ENCODE peak calls at places on chromosomes 11 and 22, in four cellular contexts. One of them, this sample, is unnamed.

GRCh38 chr22:42760806-42761565 is 40.3 kb upstream of the A4GALT start:
- DNase-seq in substantia nigra: no peak
- DNase-seq in AG08395: no peak
- DNase-seq in activated naive CD4-positive, alpha-beta T cell treated with Interleukin-2 at 50 U/mL for 16 hours: no peak
- DNase-seq in this sample: no peak

GRCh38 chr22:42814215-42814614 is 42.9 kb downstream of the ARFGAP3 start:
- DNase-seq in substantia nigra: no peak
- DNase-seq in AG08395: no peak
- DNase-seq in activated naive CD4-positive, alpha-beta T cell treated with Interleukin-2 at 50 U/mL for 16 hours: no peak
- DNase-seq in this sample: no peak

GRCh38 chr11:71298761-71299181 is 46.4 kb upstream of the SHANK2 start:
- DNase-seq in substantia nigra: no peak
- DNase-seq in AG08395: no peak
- DNase-seq in activated naive CD4-positive, alpha-beta T cell treated with Interleukin-2 at 50 U/mL for 16 hours: no peak
- DNase-seq in this sample: no peak

GRCh38 chr11:2156416-2157182 is 4.4 kb downstream of the INS start:
- DNase-seq in substantia nigra: peak
- DNase-seq in AG08395: peak
- DNase-seq in activated naive CD4-positive, alpha-beta T cell treated with Interleukin-2 at 50 U/mL for 16 hours: peak
- DNase-seq in this sample: no peak

GRCh38 chr11:3920148-3920852 is 64.8 kb downstream of the STIM1 start:
- DNase-seq in substantia nigra: no peak
- DNase-seq in AG08395: peak
- DNase-seq in activated naive CD4-positive, alpha-beta T cell treated with Interleukin-2 at 50 U/mL for 16 hours: peak
- DNase-seq in this sample: no peak

GRCh38 chr22:40156001-40156516 is 21.7 kb upstream of the TNRC6B start:
- DNase-seq in substantia nigra: no peak
- DNase-seq in AG08395: peak
- DNase-seq in activated naive CD4-positive, alpha-beta T cell treated with Interleukin-2 at 50 U/mL for 16 hours: no peak
- DNase-seq in this sample: peak

GRCh38 chr11:91147885-91148284 is 925.0 kb upstream of the CHORDC1 start:
- DNase-seq in substantia nigra: no peak
- DNase-seq in AG08395: no peak
- DNase-seq in activated naive CD4-positive, alpha-beta T cell treated with Interleukin-2 at 50 U/mL for 16 hours: no peak
- DNase-seq in this sample: no peak

GRCh38 chr11:78290293-78291176 is 101.8 kb downstream of the USP35 start:
- DNase-seq in substantia nigra: no peak
- DNase-seq in AG08395: peak
- DNase-seq in activated naive CD4-positive, alpha-beta T cell treated with Interleukin-2 at 50 U/mL for 16 hours: no peak
- DNase-seq in this sample: peak

GRCh38 chr11:2940930-2941821 is 12.0 kb upstream of the PHLDA2 start:
- DNase-seq in substantia nigra: no peak
- DNase-seq in AG08395: no peak
- DNase-seq in activated naive CD4-positive, alpha-beta T cell treated with Interleukin-2 at 50 U/mL for 16 hours: no peak
- DNase-seq in this sample: no peak

GRCh38 chr11:113131036-113131775 is 170.0 kb downstream of the NCAM1 start:
- DNase-seq in substantia nigra: no peak
- DNase-seq in AG08395: no peak
- DNase-seq in activated naive CD4-positive, alpha-beta T cell treated with Interleukin-2 at 50 U/mL for 16 hours: no peak
- DNase-seq in this sample: no peak

GRCh38 chr11:44809283-44809682 is 82.5 kb downstream of the TSPAN18 start:
- DNase-seq in substantia nigra: no peak
- DNase-seq in AG08395: no peak
- DNase-seq in activated naive CD4-positive, alpha-beta T cell treated with Interleukin-2 at 50 U/mL for 16 hours: no peak
- DNase-seq in this sample: no peak

GRCh38 chr11:65562020-65562419 is 3.9 kb upstream of the LTBP3 start:
- DNase-seq in substantia nigra: no peak
- DNase-seq in AG08395: no peak
- DNase-seq in activated naive CD4-positive, alpha-beta T cell treated with Interleukin-2 at 50 U/mL for 16 hours: no peak
- DNase-seq in this sample: no peak

GRCh38 chr11:38300570-38300969 is 1702.5 kb upstream of the RAG2 start:
- DNase-seq in substantia nigra: no peak
- DNase-seq in AG08395: no peak
- DNase-seq in activated naive CD4-positive, alpha-beta T cell treated with Interleukin-2 at 50 U/mL for 16 hours: no peak
- DNase-seq in this sample: no peak

GRCh38 chr11:625636-626319 is 1.0 kb upstream of the CDHR5 start:
- DNase-seq in substantia nigra: no peak
- DNase-seq in AG08395: no peak
- DNase-seq in activated naive CD4-positive, alpha-beta T cell treated with Interleukin-2 at 50 U/mL for 16 hours: no peak
- DNase-seq in this sample: no peak

GRCh38 chr22:39003165-39003638 is 10.9 kb upstream of the APOBEC3C start:
- DNase-seq in substantia nigra: peak
- DNase-seq in AG08395: peak
- DNase-seq in activated naive CD4-positive, alpha-beta T cell treated with Interleukin-2 at 50 U/mL for 16 hours: peak
- DNase-seq in this sample: peak

GRCh38 chr22:44677299-44678244 is 24.4 kb upstream of the PRR5 start:
- DNase-seq in substantia nigra: no peak
- DNase-seq in AG08395: no peak
- DNase-seq in activated naive CD4-positive, alpha-beta T cell treated with Interleukin-2 at 50 U/mL for 16 hours: no peak
- DNase-seq in this sample: no peak

GRCh38 chr22:38347181-38347943 is 30.1 kb upstream of the CSNK1E start:
- DNase-seq in substantia nigra: no peak
- DNase-seq in AG08395: no peak
- DNase-seq in activated naive CD4-positive, alpha-beta T cell treated with Interleukin-2 at 50 U/mL for 16 hours: no peak
- DNase-seq in this sample: no peak

GRCh38 chr22:36881504-36882245 is 20.9 kb downstream of the NCF4 start:
- DNase-seq in substantia nigra: no peak
- DNase-seq in AG08395: no peak
- DNase-seq in activated naive CD4-positive, alpha-beta T cell treated with Interleukin-2 at 50 U/mL for 16 hours: no peak
- DNase-seq in this sample: no peak

GRCh38 chr11:40722179-40722795 is 737.2 kb downstream of the LRRC4C start:
- DNase-seq in substantia nigra: no peak
- DNase-seq in AG08395: no peak
- DNase-seq in activated naive CD4-positive, alpha-beta T cell treated with Interleukin-2 at 50 U/mL for 16 hours: no peak
- DNase-seq in this sample: no peak

GRCh38 chr22:32531955-32532818 is 57.6 kb downstream of the FBXO7 start:
- DNase-seq in substantia nigra: no peak
- DNase-seq in AG08395: peak
- DNase-seq in activated naive CD4-positive, alpha-beta T cell treated with Interleukin-2 at 50 U/mL for 16 hours: no peak
- DNase-seq in this sample: no peak

GRCh38 chr11:31783264-31783663 is 27.9 kb downstream of the PAX6 start:
- DNase-seq in substantia nigra: no peak
- DNase-seq in AG08395: no peak
- DNase-seq in activated naive CD4-positive, alpha-beta T cell treated with Interleukin-2 at 50 U/mL for 16 hours: no peak
- DNase-seq in this sample: no peak